ENCODE peak calls at places on chromosomes 16 and 17, in nine cellular contexts. One of them, this sample, is unnamed.

GRCh38 chr17:74180336-74180735 is 23.1 kb upstream of the RPL38 start:
- DNase-seq in A549: no peak
- DNase-seq in endothelial cell: no peak
- DNase-seq in AG09319: no peak
- DNase-seq in neural progenitor cell: peak; percentile 39
- DNase-seq in astrocyte of the cerebellum: no peak
- DNase-seq in fibroblast of villous mesenchyme: no peak
- DNase-seq in left ventricle myocardium inferior: no peak
- DNase-seq in AG10803: no peak
- DNase-seq in this sample: no peak

GRCh38 chr16:72400257-72401078 is 228.5 kb upstream of the PMFBP1 start:
- DNase-seq in neural progenitor cell: peak; percentile 77
- DNase-seq in endothelial cell: peak; percentile 59
- DNase-seq in astrocyte of the cerebellum: peak; percentile 45
- DNase-seq in A549: peak; percentile 21
- DNase-seq in AG09319: peak; percentile 15
- DNase-seq in AG10803: peak; percentile 60
- DNase-seq in left ventricle myocardium inferior: no peak
- DNase-seq in fibroblast of villous mesenchyme: peak; percentile 76
- DNase-seq in this sample: no peak

GRCh38 chr16:46920402-46921068 is 36.4 kb downstream of the GPT2 start:
- DNase-seq in AG10803: no peak
- DNase-seq in A549: no peak
- DNase-seq in fibroblast of villous mesenchyme: no peak
- DNase-seq in astrocyte of the cerebellum: no peak
- DNase-seq in AG09319: no peak
- DNase-seq in left ventricle myocardium inferior: no peak
- DNase-seq in neural progenitor cell: no peak
- DNase-seq in endothelial cell: no peak
- DNase-seq in this sample: no peak

GRCh38 chr16:81723098-81723723 is 55.9 kb upstream of the PLCG2 start:
- DNase-seq in left ventricle myocardium inferior: no peak
- DNase-seq in AG09319: peak; percentile 55
- DNase-seq in neural progenitor cell: peak; percentile 92
- DNase-seq in AG10803: peak; percentile 79
- DNase-seq in A549: peak; percentile 89
- DNase-seq in fibroblast of villous mesenchyme: peak; percentile 87
- DNase-seq in astrocyte of the cerebellum: peak; percentile 81
- DNase-seq in endothelial cell: peak; percentile 54
- DNase-seq in this sample: no peak

GRCh38 chr17:30323262-30323894 is 10.5 kb downstream of the TMIGD1 start:
- DNase-seq in neural progenitor cell: no peak
- DNase-seq in AG10803: no peak
- DNase-seq in endothelial cell: no peak
- DNase-seq in fibroblast of villous mesenchyme: no peak
- DNase-seq in AG09319: no peak
- DNase-seq in A549: no peak
- DNase-seq in astrocyte of the cerebellum: peak; percentile 18
- DNase-seq in left ventricle myocardium inferior: no peak
- DNase-seq in this sample: no peak

GRCh38 chr16:87834668-87835473 is 34.4 kb downstream of the SLC7A5 start:
- DNase-seq in endothelial cell: no peak
- DNase-seq in astrocyte of the cerebellum: no peak
- DNase-seq in AG10803: no peak
- DNase-seq in left ventricle myocardium inferior: no peak
- DNase-seq in neural progenitor cell: no peak
- DNase-seq in AG09319: no peak
- DNase-seq in fibroblast of villous mesenchyme: peak; percentile 80
- DNase-seq in A549: no peak
- DNase-seq in this sample: no peak

GRCh38 chr17:21177401-21177800 is 36.6 kb downstream of the TMEM11 start:
- DNase-seq in endothelial cell: no peak
- DNase-seq in astrocyte of the cerebellum: no peak
- DNase-seq in AG09319: no peak
- DNase-seq in left ventricle myocardium inferior: no peak
- DNase-seq in AG10803: no peak
- DNase-seq in A549: no peak
- DNase-seq in fibroblast of villous mesenchyme: no peak
- DNase-seq in neural progenitor cell: no peak
- DNase-seq in this sample: no peak

GRCh38 chr17:43665038-43665386 is 3.3 kb upstream of the MEOX1 start:
- DNase-seq in endothelial cell: no peak
- DNase-seq in A549: no peak
- DNase-seq in astrocyte of the cerebellum: no peak
- DNase-seq in neural progenitor cell: peak; percentile 58
- DNase-seq in AG10803: no peak
- DNase-seq in fibroblast of villous mesenchyme: peak; percentile 25
- DNase-seq in left ventricle myocardium inferior: peak; percentile 41
- DNase-seq in AG09319: no peak
- DNase-seq in this sample: no peak

GRCh38 chr16:84700518-84701277 is 898 bp downstream of the USP10 start:
- DNase-seq in endothelial cell: no peak
- DNase-seq in A549: peak; percentile 13
- DNase-seq in left ventricle myocardium inferior: no peak
- DNase-seq in fibroblast of villous mesenchyme: peak; percentile 47
- DNase-seq in neural progenitor cell: peak; percentile 70
- DNase-seq in astrocyte of the cerebellum: no peak
- DNase-seq in AG09319: no peak
- DNase-seq in AG10803: no peak
- DNase-seq in this sample: no peak

DNA sequence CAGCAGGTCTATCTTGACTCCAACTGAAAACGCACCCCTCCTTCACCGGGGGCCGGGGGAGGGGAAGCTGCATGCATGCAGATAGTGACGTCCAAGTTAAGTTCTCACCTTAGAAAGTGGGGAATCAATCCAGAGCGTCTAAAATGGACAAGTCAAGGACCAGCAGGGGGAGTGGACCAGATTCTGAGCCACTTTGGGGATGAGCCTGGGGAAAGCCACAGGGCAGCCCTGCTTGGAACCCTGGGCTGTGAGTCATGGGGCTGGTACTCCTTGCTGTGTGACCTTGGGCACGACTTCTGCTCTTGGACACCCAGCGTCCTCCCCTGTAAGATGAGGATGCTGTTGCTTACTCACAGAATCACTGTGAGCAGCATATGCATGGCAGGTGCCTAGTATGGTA is 9.1 kb downstream of the TNFRSF13B start:
- DNase-seq in astrocyte of the cerebellum: no peak
- DNase-seq in AG10803: no peak
- DNase-seq in A549: peak; percentile 38
- DNase-seq in fibroblast of villous mesenchyme: no peak
- DNase-seq in endothelial cell: no peak
- DNase-seq in neural progenitor cell: no peak
- DNase-seq in AG09319: no peak
- DNase-seq in left ventricle myocardium inferior: no peak
- DNase-seq in this sample: no peak
- TF ChIP-seq CTCF in astrocyte of the cerebellum: peak; percentile 8
- TF ChIP-seq CTCF in AG10803: peak; percentile 21
- TF ChIP-seq CTCF in A549: peak; percentile 24
- TF ChIP-seq CTCF in fibroblast of villous mesenchyme: peak; percentile 14
- TF ChIP-seq CTCF in endothelial cell: no peak
- TF ChIP-seq CTCF in neural progenitor cell: no peak
- TF ChIP-seq CTCF in AG09319: no peak
- TF ChIP-seq CTCF in left ventricle myocardium inferior: no peak
- TF ChIP-seq CTCF in this sample: no peak

DNA sequence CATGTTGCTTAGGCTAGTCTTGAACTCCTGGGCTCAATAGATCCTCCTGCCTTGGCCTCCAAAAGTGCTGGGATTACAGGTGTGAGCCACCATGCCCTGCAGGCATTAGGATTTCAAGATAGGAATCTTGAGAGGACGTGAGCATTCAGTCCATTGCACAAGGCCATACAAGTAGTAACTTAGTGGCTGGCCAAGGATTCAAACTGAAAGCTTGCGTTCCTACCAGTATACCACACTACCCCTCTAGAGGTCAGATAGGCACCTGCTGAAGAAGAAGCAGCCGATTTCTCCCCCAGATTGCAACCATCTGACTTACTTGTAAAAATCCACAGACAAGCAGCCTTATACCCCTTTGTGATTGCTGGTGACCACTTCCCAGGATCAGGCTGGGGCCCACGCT is 80.9 kb downstream of the CACNG3 start:
- DNase-seq in astrocyte of the cerebellum: no peak
- DNase-seq in endothelial cell: no peak
- DNase-seq in AG09319: no peak
- DNase-seq in AG10803: no peak
- DNase-seq in neural progenitor cell: no peak
- DNase-seq in fibroblast of villous mesenchyme: no peak
- DNase-seq in left ventricle myocardium inferior: no peak
- DNase-seq in A549: no peak
- DNase-seq in this sample: no peak
- TF ChIP-seq CTCF in astrocyte of the cerebellum: no peak
- TF ChIP-seq CTCF in endothelial cell: no peak
- TF ChIP-seq CTCF in AG09319: no peak
- TF ChIP-seq CTCF in AG10803: no peak
- TF ChIP-seq CTCF in neural progenitor cell: no peak
- TF ChIP-seq CTCF in fibroblast of villous mesenchyme: no peak
- TF ChIP-seq CTCF in left ventricle myocardium inferior: no peak
- TF ChIP-seq CTCF in A549: no peak
- TF ChIP-seq CTCF in this sample: no peak

DNA sequence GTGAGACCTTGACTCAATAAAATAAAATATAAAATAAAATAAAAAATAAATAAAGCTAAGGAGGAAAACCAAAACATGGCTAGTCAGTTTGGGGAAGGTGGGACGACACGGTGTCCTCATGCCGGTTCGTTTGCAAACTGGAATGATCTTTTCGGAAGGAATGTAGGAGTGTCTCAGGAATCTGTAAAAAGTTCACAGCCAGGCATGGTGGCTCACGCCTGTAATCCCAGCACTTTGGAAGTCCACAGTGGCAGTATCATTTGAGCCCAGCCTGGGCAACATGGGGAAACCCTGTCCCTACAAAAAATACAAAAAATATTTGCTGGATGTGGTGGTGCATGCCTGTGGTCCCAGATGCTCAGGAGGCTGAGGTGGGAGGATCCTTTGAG is 14.7 kb upstream of the RPTOR start:
- DNase-seq in A549: no peak
- DNase-seq in AG10803: no peak
- DNase-seq in fibroblast of villous mesenchyme: no peak
- DNase-seq in AG09319: no peak
- DNase-seq in astrocyte of the cerebellum: no peak
- DNase-seq in neural progenitor cell: no peak
- DNase-seq in left ventricle myocardium inferior: no peak
- DNase-seq in endothelial cell: no peak
- DNase-seq in this sample: no peak
- TF ChIP-seq CTCF in A549: no peak
- TF ChIP-seq CTCF in AG10803: no peak
- TF ChIP-seq CTCF in fibroblast of villous mesenchyme: no peak
- TF ChIP-seq CTCF in AG09319: no peak
- TF ChIP-seq CTCF in astrocyte of the cerebellum: no peak
- TF ChIP-seq CTCF in neural progenitor cell: no peak
- TF ChIP-seq CTCF in left ventricle myocardium inferior: no peak
- TF ChIP-seq CTCF in endothelial cell: no peak
- TF ChIP-seq CTCF in this sample: no peak

GRCh38 chr16:10039220-10040096 is 142.8 kb downstream of the GRIN2A start:
- DNase-seq in fibroblast of villous mesenchyme: peak; percentile 1
- DNase-seq in AG10803: peak; percentile 8
- DNase-seq in endothelial cell: peak; percentile 33
- DNase-seq in A549: peak; percentile 8
- DNase-seq in left ventricle myocardium inferior: no peak
- DNase-seq in neural progenitor cell: peak; percentile 78
- DNase-seq in AG09319: no peak
- DNase-seq in astrocyte of the cerebellum: no peak
- DNase-seq in this sample: no peak
- TF ChIP-seq CTCF in fibroblast of villous mesenchyme: no peak
- TF ChIP-seq CTCF in AG10803: peak; percentile 1
- TF ChIP-seq CTCF in endothelial cell: peak; percentile 12
- TF ChIP-seq CTCF in A549: no peak
- TF ChIP-seq CTCF in left ventricle myocardium inferior: peak; percentile 52
- TF ChIP-seq CTCF in neural progenitor cell: peak; percentile 37
- TF ChIP-seq CTCF in AG09319: peak; percentile 13
- TF ChIP-seq CTCF in astrocyte of the cerebellum: peak; percentile 22
- TF ChIP-seq CTCF in this sample: peak; percentile 26

GRCh38 chr16:74034862-74035261 is 261.8 kb upstream of the PSMD7 start:
- DNase-seq in astrocyte of the cerebellum: no peak
- DNase-seq in A549: peak; percentile 14
- DNase-seq in AG10803: peak; percentile 26
- DNase-seq in AG09319: peak; percentile 2
- DNase-seq in left ventricle myocardium inferior: no peak
- DNase-seq in neural progenitor cell: peak; percentile 66
- DNase-seq in fibroblast of villous mesenchyme: peak; percentile 20
- DNase-seq in endothelial cell: peak; percentile 26
- DNase-seq in this sample: no peak
- TF ChIP-seq CTCF in astrocyte of the cerebellum: peak; percentile 30
- TF ChIP-seq CTCF in A549: peak; percentile 59
- TF ChIP-seq CTCF in AG10803: peak; percentile 55
- TF ChIP-seq CTCF in AG09319: peak; percentile 55
- TF ChIP-seq CTCF in left ventricle myocardium inferior: peak; percentile 46
- TF ChIP-seq CTCF in neural progenitor cell: peak; percentile 82
- TF ChIP-seq CTCF in fibroblast of villous mesenchyme: peak; percentile 32
- TF ChIP-seq CTCF in endothelial cell: peak; percentile 24
- TF ChIP-seq CTCF in this sample: peak; percentile 34

DNA sequence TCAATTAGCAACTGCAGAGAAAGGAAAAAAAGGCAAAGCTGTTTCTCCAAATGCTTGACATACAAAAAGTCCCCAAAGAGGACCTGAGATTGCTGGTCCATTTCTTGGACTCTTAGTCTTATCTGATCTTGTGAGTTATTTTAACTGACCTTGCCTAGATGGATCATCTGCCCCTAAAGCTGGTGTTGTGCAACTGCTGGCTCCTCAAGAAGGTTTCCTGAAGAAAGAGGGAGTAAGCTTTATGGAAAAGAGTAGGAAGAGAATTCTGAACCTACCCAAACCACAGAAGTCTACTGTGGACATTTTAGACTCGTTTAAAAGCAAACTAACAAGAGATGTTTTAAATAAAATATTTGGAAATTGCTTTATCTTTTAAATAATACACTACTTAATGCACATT is 140.0 kb upstream of the HS3ST3A1 start:
- DNase-seq in fibroblast of villous mesenchyme: no peak
- DNase-seq in AG09319: no peak
- DNase-seq in neural progenitor cell: no peak
- DNase-seq in endothelial cell: no peak
- DNase-seq in astrocyte of the cerebellum: no peak
- DNase-seq in AG10803: no peak
- DNase-seq in A549: no peak
- DNase-seq in left ventricle myocardium inferior: no peak
- DNase-seq in this sample: no peak
- TF ChIP-seq CTCF in fibroblast of villous mesenchyme: no peak
- TF ChIP-seq CTCF in AG09319: no peak
- TF ChIP-seq CTCF in neural progenitor cell: no peak
- TF ChIP-seq CTCF in endothelial cell: no peak
- TF ChIP-seq CTCF in astrocyte of the cerebellum: no peak
- TF ChIP-seq CTCF in AG10803: no peak
- TF ChIP-seq CTCF in A549: no peak
- TF ChIP-seq CTCF in left ventricle myocardium inferior: no peak
- TF ChIP-seq CTCF in this sample: no peak

This sample was measured in kidney epithelial cell.